ENCODE peak calls at places on chromosomes 2 and 18, in four cellular contexts. Y is neural crest cell, C is activated B cell treated with CpG ODN at 0.5 μM for 24 hours, U is nephron progenitor cell. D is an unnamed sample.
A peak's percentile ranks its signal among the peaks of the same experiment; 100 is the strongest.

GRCh38 chr2:150674283-150674682 is 186.8 kb upstream of the RND3 start:
- DNase-seq in Y (no peak), C (no peak), U (no peak), D (no peak)

GRCh38 chr18:8499810-8500663 is 109.2 kb upstream of the RAB12 start:
- DNase-seq in Y (no peak), C (no peak), U (no peak), D (no peak)

GRCh38 chr2:38261569-38262513 is 115.2 kb downstream of the ATL2 start:
- DNase-seq in Y (no peak), C (no peak), U (no peak), D (no peak)

GRCh38 chr18:24862225-24862893 is 401.9 kb downstream of the HRH4 start:
- DNase-seq in Y (peak; percentile 38), C (no peak), U (peak; percentile 10), D (no peak)

GRCh38 chr2:160242863-160243552 is 42.9 kb upstream of the ITGB6 start:
- DNase-seq in Y (no peak), C (no peak), U (no peak), D (no peak)

GRCh38 chr2:235575904-235576303 is 82.1 kb downstream of the AGAP1 start:
- DNase-seq in Y (no peak), C (no peak), U (no peak), D (no peak)

GRCh38 chr2:17043173-17043572 is 377.5 kb upstream of the CYRIA start:
- DNase-seq in Y (no peak), C (no peak), U (no peak), D (no peak)

GRCh38 chr2:201680743-201681142 is 17.7 kb downstream of the MPP4 start:
- DNase-seq in Y (peak; percentile 28), C (no peak), U (peak; percentile 51), D (no peak)

GRCh38 chr2:120809151-120809550 is 73.5 kb downstream of the GLI2 start:
- DNase-seq in Y (no peak), C (no peak), U (no peak), D (no peak)

DNA sequence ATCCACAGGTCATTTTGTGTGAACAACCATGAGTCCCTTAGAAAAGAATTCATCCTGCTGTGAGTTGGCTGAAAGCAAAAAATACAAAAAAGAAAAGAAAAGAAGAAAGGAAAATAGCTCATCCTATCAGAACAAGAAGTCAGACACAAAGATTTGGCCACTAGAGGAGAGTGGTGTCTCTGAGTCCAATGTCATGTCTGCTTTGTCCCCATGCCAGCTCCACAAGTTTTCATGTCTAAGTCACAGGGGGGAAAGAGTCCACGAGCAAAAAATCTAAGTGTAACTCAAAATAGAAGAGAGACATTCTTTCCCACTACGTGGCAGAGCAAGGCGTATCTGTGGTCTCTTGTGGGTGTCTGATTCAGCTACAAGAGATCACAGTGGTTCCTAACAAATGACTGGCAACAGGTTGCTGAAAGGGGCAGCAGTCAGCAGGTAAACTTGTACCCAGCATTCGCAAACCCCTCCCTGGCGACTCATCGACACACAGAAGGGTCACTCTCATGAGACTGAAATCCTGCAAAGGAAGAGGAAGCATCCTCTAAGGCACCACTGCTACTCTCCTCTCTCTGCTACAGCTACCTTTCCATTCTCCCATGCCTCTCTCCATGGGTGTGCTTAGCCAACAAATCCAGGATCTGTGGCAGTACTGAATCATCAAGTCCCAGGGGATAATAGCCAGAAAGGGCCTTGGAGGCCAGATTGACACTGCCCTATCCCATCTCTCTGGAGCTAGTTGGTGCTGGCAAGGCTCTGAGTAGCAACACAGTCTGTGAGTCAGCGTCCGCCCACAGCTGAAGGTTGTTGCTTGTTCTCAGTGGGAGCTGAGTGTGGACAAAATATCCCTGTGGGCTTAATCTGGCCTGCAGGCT is 123.0 kb upstream of the SLC39A10 start:
- DNase-seq in Y (no peak), C (peak; percentile 28), U (no peak), D (peak; percentile 88)
- TF ChIP-seq CTCF in Y (no peak), C (no peak), U (no peak), D (peak; percentile 9)

GRCh38 chr18:62187543-62188378 is 706 bp downstream of the RELCH start:
- DNase-seq in Y (no peak), C (no peak), U (peak; percentile 55), D (peak; percentile 32)
- TF ChIP-seq CTCF in Y (peak; percentile 24), C (no peak), U (no peak), D (no peak)

DNA sequence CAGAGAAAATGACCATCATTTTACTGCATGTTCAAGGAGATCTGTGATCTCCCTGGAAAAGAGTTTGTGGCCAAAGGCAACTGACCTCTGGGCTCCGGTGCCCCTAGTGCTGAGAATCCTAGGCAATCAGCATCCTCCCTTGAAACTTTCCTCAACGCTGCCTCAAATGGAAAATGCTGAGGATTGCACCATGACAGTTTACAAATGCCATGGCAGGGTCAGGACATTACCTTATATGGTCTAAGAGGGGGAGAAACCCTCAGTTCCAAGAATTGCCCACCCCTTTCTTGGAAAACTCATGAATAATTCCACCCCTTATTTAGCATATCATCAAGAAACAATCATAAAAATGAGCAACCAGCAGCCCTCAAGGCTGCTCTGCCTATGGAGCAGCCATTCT is 48.3 kb downstream of the ALPK2 start:
- DNase-seq in Y (no peak), C (no peak), U (no peak), D (peak; percentile 74)
- TF ChIP-seq CTCF in Y (no peak), C (no peak), U (no peak), D (no peak)

GRCh38 chr2:211085056-211085680 is 528.8 kb downstream of the CPS1 start:
- DNase-seq in Y (no peak), C (no peak), U (no peak), D (peak; percentile 64)
- TF ChIP-seq CTCF in Y (peak; percentile 82), C (no peak), U (peak; percentile 64), D (peak; percentile 50)

GRCh38 chr2:134276381-134277172 is 22.7 kb downstream of the MGAT5 start:
- DNase-seq in Y (no peak), C (no peak), U (no peak), D (no peak)
- TF ChIP-seq CTCF in Y (no peak), C (no peak), U (no peak), D (no peak)

D was measured in cardiac fibroblast.